ENCODE peak calls at places on chromosomes 11 and 22, in six cellular contexts. O is neural progenitor cell, J is SK-N-SH, K is PC-3, H is MM.1S, R is GM23338. D is an unnamed sample.
A peak's percentile ranks its signal among the peaks of the same experiment; 100 is the strongest.

GRCh38 chr11:1532606-1533341 is 39.3 kb downstream of the DUSP8 start:
- DNase-seq in O (no peak), J (no peak), K (no peak), H (no peak), R (no peak), D (peak; percentile 89)

GRCh38 chr22:29081499-29082236 is 8.8 kb downstream of the KREMEN1 start:
- DNase-seq in O (no peak), J (no peak), K (no peak), H (no peak), R (no peak), D (no peak)

GRCh38 chr11:128645968-128646367 is 47.9 kb upstream of the FLI1 start:
- DNase-seq in O (no peak), J (no peak), K (no peak), H (no peak), R (no peak), D (no peak)

GRCh38 chr11:76846441-76846840 is 14.3 kb upstream of the ACER3 start:
- DNase-seq in O (no peak), J (no peak), K (no peak), H (no peak), R (no peak), D (no peak)

GRCh38 chr22:28123989-28124766 is 205.1 kb upstream of the PITPNB start:
- DNase-seq in O (no peak), J (no peak), K (no peak), H (no peak), R (no peak), D (peak; percentile 27)

GRCh38 chr22:48522271-48522670 is 1305.4 kb downstream of the BRD1 start:
- DNase-seq in O (no peak), J (no peak), K (no peak), H (no peak), R (no peak), D (no peak)

GRCh38 chr11:63880031-63880841 is 36.7 kb downstream of the RCOR2 start:
- DNase-seq in O (peak; percentile 28), J (no peak), K (no peak), H (no peak), R (no peak), D (peak; percentile 82)

GRCh38 chr11:9861860-9862725 is 198.2 kb downstream of the SWAP70 start:
- DNase-seq in O (peak; percentile 83), J (peak; percentile 52), K (peak; percentile 83), H (peak; percentile 84), R (peak; percentile 85), D (peak; percentile 73)

GRCh38 chr11:95711162-95711944 is 78.2 kb downstream of the FAM76B start:
- DNase-seq in O (no peak), J (no peak), K (no peak), H (no peak), R (no peak), D (peak; percentile 72)

GRCh38 chr22:50305658-50306566 is 1.5 kb downstream of the PLXNB2 start:
- DNase-seq in O (peak; percentile 52), J (peak; percentile 77), K (peak; percentile 92), H (no peak), R (peak; percentile 51), D (peak; percentile 98)

DNA sequence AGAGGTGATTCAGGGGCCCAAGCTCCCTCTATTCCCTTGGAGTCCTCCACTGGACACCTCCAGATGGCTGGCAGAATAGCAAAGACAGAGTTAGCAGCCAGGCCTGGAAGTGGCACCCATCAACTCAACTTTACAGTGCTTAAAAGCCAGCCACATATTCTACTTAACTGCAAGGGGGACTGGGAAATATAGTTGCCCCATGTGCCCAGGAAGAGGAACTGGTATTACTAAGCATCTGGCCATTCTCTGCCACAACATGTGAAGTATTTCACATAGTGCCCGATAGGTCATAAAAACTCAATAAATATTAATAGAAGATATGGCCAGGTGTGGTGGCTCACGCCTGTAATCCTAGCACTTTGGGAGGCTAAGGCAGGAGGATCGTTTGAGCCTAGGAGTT is 5.5 kb upstream of the IL10RA start:
- DNase-seq in O (no peak), J (no peak), K (no peak), H (no peak), R (no peak), D (no peak)
- H3K4me1 ChIP-seq in O (no peaks in the 10 kb centered on the region), J (no peaks in the 10 kb centered on the region), K (no peaks in the 10 kb centered on the region), H (no peaks in the 10 kb centered on the region), R (no peaks in the 10 kb centered on the region), D (no peaks in the 10 kb centered on the region)

GRCh38 chr11:67376873-67377808 is 3.7 kb upstream of the CLCF1 start:
- DNase-seq in O (no peak), J (no peak), K (peak; percentile 82), H (no peak), R (no peak), D (no peak)

GRCh38 chr11:67379061-67380058 is 6.0 kb upstream of the CLCF1 start:
- DNase-seq in O (no peak), J (no peak), K (peak; percentile 85), H (no peak), R (no peak), D (peak; percentile 94)

GRCh38 chr11:67376022-67376386 is 2.6 kb upstream of the CLCF1 start:
- DNase-seq in O (no peak), J (no peak), K (no peak), H (no peak), R (no peak), D (no peak)

GRCh38 chr11:67376421-67376820 is 3.0 kb upstream of the CLCF1 start:
- DNase-seq in O (peak; percentile 45), J (no peak), K (no peak), H (no peak), R (peak; percentile 28), D (no peak)

DNA sequence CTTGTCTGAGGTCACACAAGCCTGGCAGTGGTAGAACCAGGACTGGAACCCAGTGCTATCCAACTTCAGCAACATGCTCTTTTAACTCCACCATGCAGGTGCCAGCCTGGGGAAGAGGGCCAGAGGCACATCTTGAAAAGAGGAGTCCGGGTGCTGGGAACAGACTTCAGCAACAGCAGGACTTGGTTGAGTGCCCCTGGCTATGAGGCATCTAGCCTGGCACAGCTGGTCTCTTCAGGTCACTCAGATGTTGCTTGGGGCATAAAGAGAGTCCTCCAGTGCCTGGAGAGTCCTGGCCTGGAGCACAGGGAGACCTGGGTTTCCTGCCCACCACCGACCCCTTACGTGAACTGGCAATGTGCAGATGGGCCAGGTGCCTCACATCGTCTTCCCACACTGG is 5.1 kb upstream of the CLCF1 start:
- DNase-seq in O (no peak), J (no peak), K (no peak), H (no peak), R (no peak), D (peak; percentile 12)
- H3F3A ChIP-seq in O (peaks cover 29% of the 10 kb centered on the region), J (peaks cover 30% of the 10 kb centered on the region), K (peaks cover 8% of the 10 kb centered on the region), H (peaks cover 5% of the 10 kb centered on the region), R (no peaks in the 10 kb centered on the region), D (no peaks in the 10 kb centered on the region)

DNA sequence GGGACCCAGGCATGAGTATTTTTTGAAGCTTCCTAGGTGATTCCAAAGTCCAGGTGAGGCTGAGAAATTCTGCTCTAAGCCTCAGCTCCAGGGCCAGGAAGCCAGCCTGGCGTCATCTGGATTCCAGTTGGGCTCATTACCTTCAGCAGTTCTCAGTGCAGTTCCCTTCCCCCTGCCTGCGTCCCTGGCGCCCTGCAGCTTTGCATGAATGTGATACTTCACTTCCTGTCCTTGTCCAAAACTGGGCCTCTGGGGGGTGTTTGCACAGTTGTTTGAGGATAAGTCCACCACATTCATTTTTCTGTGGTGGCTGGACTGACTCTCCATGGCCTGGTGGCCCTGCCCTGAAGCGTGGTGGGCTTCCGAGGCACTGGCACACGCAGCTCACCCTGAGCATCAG is 98.1 kb downstream of the TENM4 start:
- DNase-seq in O (no peak), J (peak; percentile 36), K (no peak), H (no peak), R (no peak), D (no peak)
- TF ChIP-seq EZH2phosphoT487 in O (no peak), J (no peak), K (no peak), H (no peak), R (no peak), D (no peak)

GRCh38 chr22:40593460-40594273 is 42.9 kb downstream of the MRTFA start:
- DNase-seq in O (no peak), J (peak; percentile 25), K (no peak), H (peak; percentile 25), R (no peak), D (no peak)
- H3K4me1 ChIP-seq in O (peaks cover 15% of the 10 kb centered on the region), J (peaks cover 3% of the 10 kb centered on the region), K (peaks cover 38% of the 10 kb centered on the region), H (peaks cover 15% of the 10 kb centered on the region), R (peaks cover 14% of the 10 kb centered on the region), D (peaks cover 59% of the 10 kb centered on the region)

GRCh38 chr22:46579751-46580449 is 40.3 kb upstream of the GRAMD4 start:
- DNase-seq in O (no peak), J (no peak), K (no peak), H (no peak), R (no peak), D (no peak)
- H3F3A ChIP-seq in O (peaks cover 28% of the 10 kb centered on the region), J (peaks cover 4% of the 10 kb centered on the region), K (peaks cover 3% of the 10 kb centered on the region), H (peaks cover 4% of the 10 kb centered on the region), R (no peaks in the 10 kb centered on the region), D (no peaks in the 10 kb centered on the region)

GRCh38 chr11:65883786-65884715 is 4.2 kb downstream of the FIBP start:
- DNase-seq in O (no peak), J (no peak), K (no peak), H (no peak), R (no peak), D (no peak)

GRCh38 chr11:65883058-65883761 is 3.6 kb downstream of the CTSW start:
- DNase-seq in O (no peak), J (no peak), K (no peak), H (no peak), R (no peak), D (no peak)

GRCh38 chr11:65884716-65885092 is 3.6 kb downstream of the FIBP start:
- DNase-seq in O (peak; percentile 88), J (peak; percentile 92), K (peak; percentile 89), H (peak; percentile 79), R (peak; percentile 83), D (peak; percentile 75)

GRCh38 chr11:65880844-65881421 is 1.3 kb downstream of the CTSW start:
- DNase-seq in O (no peak), J (no peak), K (no peak), H (no peak), R (no peak), D (no peak)

GRCh38 chr11:65882191-65883057 is 2.8 kb downstream of the CTSW start:
- DNase-seq in O (no peak), J (no peak), K (no peak), H (no peak), R (no peak), D (no peak)
- TF ChIP-seq EZH2phosphoT487 in O (no peak), J (no peak), K (no peak), H (no peak), R (no peak), D (no peak)

GRCh38 chr11:114259551-114259983 is 36.6 kb upstream of the NNMT start:
- DNase-seq in O (no peak), J (no peak), K (no peak), H (no peak), R (no peak), D (no peak)
- H3K4me1 ChIP-seq in O (peaks cover 61% of the 10 kb centered on the region), J (no peaks in the 10 kb centered on the region), K (no peaks in the 10 kb centered on the region), H (no peaks in the 10 kb centered on the region), R (peaks cover 6% of the 10 kb centered on the region), D (no peaks in the 10 kb centered on the region)

GRCh38 chr11:119173453-119173852 is 4.9 kb downstream of the NLRX1 start:
- DNase-seq in O (no peak), J (no peak), K (no peak), H (no peak), R (no peak), D (no peak)
- H3F3A ChIP-seq in O (peaks cover 18% of the 10 kb centered on the region), J (peaks cover 5% of the 10 kb centered on the region), K (no peaks in the 10 kb centered on the region), H (no peaks in the 10 kb centered on the region), R (peaks cover 6% of the 10 kb centered on the region), D (no peaks in the 10 kb centered on the region)

D was measured in GM23248.